ENCODE peak calls at places on chromosomes 7 and 10, in five cellular contexts. Q is tibial nerve, V is K562, D is A549, E is sigmoid colon. U is an unnamed sample. For H3K4me1, the result is how much of the 10 kb centered on the place peaks cover.

GRCh38 chr7:47327698-47328391 is 254.1 kb downstream of the TNS3 start:
- DNase-seq in Q (peak), V (no peak), D (no peak), E (peak), U (peak)

GRCh38 chr7:10977113-10977512 is 3.4 kb downstream of the PHF14 start:
- DNase-seq in Q (no peak), V (no peak), D (no peak), E (no peak), U (no peak)

GRCh38 chr10:126504051-126504760 is 115.9 kb upstream of the ADAM12 start:
- DNase-seq in Q (no peak), V (peak), D (peak), E (no peak), U (peak)

GRCh38 chr7:130491841-130492518 is at the start of gene MEST:
- DNase-seq in Q (no peak), V (no peak), D (no peak), E (no peak), U (no peak)

GRCh38 chr7:1555813-1556540 is at the start of gene TMEM184A:
- DNase-seq in Q (no peak), V (no peak), D (peak), E (no peak), U (peak)

GRCh38 chr10:74825033-74825370 is 1.4 kb upstream of the KAT6B start:
- DNase-seq in Q (no peak), V (peak), D (no peak), E (peak), U (peak)

GRCh38 chr7:155066417-155066950 is 3.6 kb upstream of the HTR5A start:
- DNase-seq in Q (no peak), V (no peak), D (no peak), E (no peak), U (no peak)

GRCh38 chr7:22481726-22482125 is 18.3 kb downstream of the STEAP1B start:
- DNase-seq in Q (no peak), V (no peak), D (no peak), E (no peak), U (no peak)

GRCh38 chr7:44535348-44536064 is 5.6 kb downstream of the NPC1L1 start:
- DNase-seq in Q (no peak), V (no peak), D (no peak), E (no peak), U (no peak)

GRCh38 chr7:136925556-136925955 is 57.1 kb downstream of the CHRM2 start:
- DNase-seq in Q (no peak), V (no peak), D (no peak), E (no peak), U (no peak)

GRCh38 chr7:135710417-135711138 is 17.4 kb downstream of the SLC13A4 start:
- DNase-seq in Q (no peak), V (peak), D (peak), E (no peak), U (no peak)

GRCh38 chr7:5382281-5383041 is 41.2 kb downstream of the TNRC18 start:
- DNase-seq in Q (no peak), V (peak), D (no peak), E (peak), U (no peak)

GRCh38 chr7:16803881-16804673 is 722 bp downstream of the AGR2 start:
- DNase-seq in Q (no peak), V (no peak), D (peak), E (no peak), U (peak)
- H3K4me1 ChIP-seq in Q (under half), V (under half), D (under half), E (under half), U (under half)

GRCh38 chr10:101062231-101063161 is 707 bp downstream of the KAZALD1 start:
- DNase-seq in Q (no peak), V (peak), D (peak), E (peak), U (peak)

GRCh38 chr10:101060036-101060950 is 1.5 kb upstream of the KAZALD1 start:
- DNase-seq in Q (peak), V (peak), D (peak), E (peak), U (peak)

GRCh38 chr10:101063162-101063525 is 1.4 kb downstream of the KAZALD1 start:
- DNase-seq in Q (no peak), V (peak), D (no peak), E (no peak), U (no peak)

GRCh38 chr10:101061814-101062230 is at the start of gene KAZALD1:
- DNase-seq in Q (no peak), V (no peak), D (no peak), E (no peak), U (no peak)

GRCh38 chr10:101060951-101061813 is 607 bp upstream of the KAZALD1 start:
- DNase-seq in Q (peak), V (peak), D (peak), E (peak), U (peak)
- TF ChIP-seq EP300 in Q (peak), V (peak), D (no peak), E (no peak), U (no peak)

GRCh38 chr10:103748020-103748419 is 107.4 kb downstream of the SH3PXD2A start:
- DNase-seq in Q (no peak), V (no peak), D (no peak), E (no peak), U (peak)
- H3K4me1 ChIP-seq in Q (under half), V (under half), D (under half), E (under half), U (under half)

DNA sequence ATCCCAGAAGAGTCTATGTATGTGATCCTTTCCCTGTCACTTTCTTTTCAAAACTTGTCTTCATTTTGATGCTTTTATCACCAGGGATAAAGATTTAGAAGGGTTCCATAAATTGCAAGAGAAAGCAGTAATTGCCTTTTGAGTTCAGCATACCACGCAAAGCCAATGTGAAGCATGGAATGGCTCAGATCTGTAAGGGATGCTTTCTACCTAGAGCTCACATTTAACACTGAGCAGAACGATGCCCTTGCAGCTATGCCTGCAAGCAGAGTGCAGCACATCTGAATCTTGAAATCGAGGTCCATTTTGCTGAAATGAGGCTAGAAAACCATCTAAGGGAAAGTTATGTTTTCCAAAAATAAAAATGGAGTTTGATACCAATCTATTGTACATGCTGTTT is 171.2 kb upstream of the CELF2 start:
- DNase-seq in Q (no peak), V (no peak), D (no peak), E (no peak), U (no peak)
- TF ChIP-seq EP300 in Q (no peak), V (no peak), D (no peak), E (no peak), U (no peak)

DNA sequence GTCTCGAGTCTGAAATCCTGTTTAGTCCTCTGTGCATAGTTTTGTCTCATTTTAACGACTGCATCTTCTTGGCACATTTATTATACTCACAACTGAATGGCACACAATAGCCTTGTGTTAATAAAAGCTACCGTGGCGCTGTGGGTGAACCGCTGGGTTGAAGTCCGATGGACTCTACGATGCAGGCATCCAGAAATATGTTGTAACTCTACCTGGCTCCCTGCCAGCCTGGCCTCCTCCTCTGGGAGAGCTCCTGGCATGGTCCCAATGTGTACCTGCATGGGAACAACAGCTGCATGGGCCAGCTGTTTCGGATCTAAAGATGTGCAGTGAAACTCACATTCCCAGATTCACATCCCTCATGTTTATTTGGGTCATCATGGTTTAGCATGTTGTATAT is 3.7 kb upstream of the DPYSL4 start:
- DNase-seq in Q (no peak), V (no peak), D (no peak), E (peak), U (no peak)
- H3K4me1 ChIP-seq in Q (under half), V (under half), D (under half), E (under half), U (under half)

DNA sequence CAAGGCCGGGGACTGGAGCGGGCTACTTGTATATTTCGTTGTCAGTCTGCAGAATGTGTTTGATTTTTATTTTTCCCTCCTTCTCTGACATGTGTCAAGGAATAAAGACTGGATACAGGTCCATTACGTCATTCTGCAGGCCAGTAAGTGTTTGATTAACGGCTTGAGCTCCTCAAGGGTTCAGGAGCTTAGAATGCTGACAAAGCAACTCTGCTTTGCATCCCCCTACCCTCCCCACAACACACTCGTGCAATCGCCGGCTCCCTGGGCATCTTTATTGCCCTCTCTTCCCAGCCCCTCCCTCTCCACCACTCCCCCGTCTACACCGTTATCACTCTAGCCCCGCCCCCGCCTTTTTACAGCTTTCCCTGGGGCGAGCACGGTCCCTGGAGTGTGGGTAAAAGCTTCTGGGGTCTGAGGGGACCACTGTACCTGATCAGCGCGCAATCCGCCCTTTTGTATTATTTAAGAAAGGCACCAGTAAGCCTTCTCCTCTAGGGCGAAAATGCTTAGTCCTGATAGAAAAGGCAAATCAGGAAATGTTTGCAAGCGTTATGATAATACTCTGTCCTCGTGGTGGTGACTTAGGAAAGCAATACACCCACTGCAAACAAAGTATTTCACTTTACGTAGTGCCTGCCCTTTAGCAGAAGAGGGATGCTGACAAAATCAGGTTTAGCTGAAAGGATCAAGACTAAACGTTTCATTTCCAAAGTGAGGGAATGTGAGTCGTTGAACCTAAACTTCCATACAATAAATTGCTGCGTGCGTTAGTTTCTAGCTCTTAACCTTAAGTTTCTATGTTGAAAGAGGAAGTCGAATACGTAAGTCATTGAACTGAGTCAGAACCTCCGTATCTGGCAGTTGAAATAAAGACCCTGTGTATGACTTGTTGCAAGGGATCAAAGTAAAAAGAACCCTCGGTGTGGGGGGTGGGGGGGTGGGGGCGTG is 1.4 kb upstream of the CREB5 start:
- DNase-seq in Q (peak), V (no peak), D (peak), E (peak), U (peak)
- TF ChIP-seq EP300 in Q (peak), V (no peak), D (no peak), E (no peak), U (no peak)

DNA sequence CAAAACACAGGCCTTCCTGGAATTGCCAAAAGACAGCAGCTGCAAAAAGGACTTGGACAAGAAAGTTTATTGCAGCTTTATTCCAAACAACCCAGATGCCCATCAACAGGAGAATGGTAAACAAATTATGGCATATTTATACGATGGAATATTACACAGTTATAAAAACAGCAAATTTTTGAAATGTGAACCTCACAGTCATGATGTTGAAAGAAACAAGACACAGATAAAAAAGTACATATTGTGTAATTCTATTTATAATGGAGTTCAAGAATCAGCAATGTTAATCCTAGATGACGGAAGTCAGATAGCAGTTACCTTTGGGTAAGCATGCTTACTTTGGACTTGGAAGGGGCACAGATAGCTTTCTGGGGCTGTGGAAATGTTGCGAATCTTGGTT is 44.4 kb downstream of the SYPL1 start:
- DNase-seq in Q (no peak), V (no peak), D (no peak), E (no peak), U (no peak)
- H3K4me1 ChIP-seq in Q (under half), V (under half), D (under half), E (half or more), U (under half)

GRCh38 chr10:44975487-44976331 is 2.9 kb downstream of the DEPP1 start:
- DNase-seq in Q (no peak), V (peak), D (peak), E (peak), U (peak)
- TF ChIP-seq EP300 in Q (peak), V (no peak), D (no peak), E (no peak), U (no peak)

U was measured in transverse colon.